ENCODE peak calls at places on chromosomes 13 and 19, in ten cellular contexts. Z is neural progenitor cell, W is osteoblast, X is IMR-90, D is Karpas-422, Y is trophoblast cell, L is HCT116, V is GM23338, Q is PC-3, M is mammary epithelial cell. N is an unnamed sample.

GRCh38 chr19:37594982-37595382 is 306 bp downstream of the ZNF540 start:
- DNase-seq in Q (no peak), M (no peak), Y (peak), D (peak), L (no peak), Z (no peak), X (peak), W (peak), V (no peak), N (peak)

GRCh38 chr19:19599190-19599535 is 19.3 kb downstream of the PBX4 start:
- DNase-seq in W (no peak), Y (no peak), Z (no peak), D (no peak), M (no peak), V (no peak), X (no peak), Q (no peak), L (no peak), N (no peak)

GRCh38 chr13:65600702-65601101 is 1629.4 kb downstream of the PCDH9 start:
- DNase-seq in Q (peak), M (no peak), D (no peak), Z (no peak), Y (no peak), X (peak), W (no peak), L (no peak), V (no peak), N (no peak)

GRCh38 chr13:76014618-76015315 is 378.6 kb downstream of the LMO7 start:
- DNase-seq in L (no peak), M (peak), Y (no peak), X (peak), Q (peak), Z (no peak), V (no peak), D (peak), W (peak), N (no peak)

GRCh38 chr13:109743706-109744453 is 42.5 kb downstream of the IRS2 start:
- DNase-seq in Q (peak), X (peak), V (no peak), M (peak), W (no peak), L (no peak), Y (peak), D (no peak), Z (no peak), N (peak)

GRCh38 chr13:97221046-97221445 is 1.1 kb upstream of the MBNL2 start:
- DNase-seq in D (no peak), Y (no peak), X (no peak), V (no peak), Q (no peak), M (no peak), W (no peak), Z (no peak), L (no peak), N (no peak)

GRCh38 chr19:1748115-1748702 is 5.1 kb upstream of the ONECUT3 start:
- DNase-seq in W (no peak), Z (no peak), Q (no peak), Y (no peak), X (no peak), V (peak), D (no peak), L (no peak), M (no peak), N (peak)

GRCh38 chr19:46453661-46454060 is 17.7 kb downstream of the PNMA8A start:
- DNase-seq in X (no peak), V (no peak), W (peak), Z (no peak), Y (no peak), D (no peak), L (no peak), M (peak), Q (no peak), N (no peak)

GRCh38 chr19:16216744-16217670 is 19.3 kb downstream of the AP1M1 start:
- DNase-seq in Z (no peak), V (no peak), L (no peak), Y (no peak), X (no peak), W (no peak), Q (no peak), M (no peak), D (no peak), N (no peak)

GRCh38 chr13:38990693-38991092 is at the start of gene STOML3:
- DNase-seq in Q (no peak), W (no peak), D (no peak), M (no peak), Y (no peak), X (no peak), L (no peak), V (no peak), Z (peak), N (no peak)

GRCh38 chr19:29573486-29573885 is 32.6 kb upstream of the POP4 start:
- DNase-seq in W (no peak), V (no peak), M (no peak), Y (no peak), Z (no peak), X (no peak), D (no peak), L (no peak), Q (no peak), N (no peak)

GRCh38 chr19:15238639-15239155 is 6.4 kb upstream of the EPHX3 start:
- DNase-seq in X (no peak), D (no peak), Y (peak), L (no peak), Q (no peak), M (no peak), V (peak), Z (no peak), W (peak), N (no peak)

GRCh38 chr13:34959489-34959888 is 17.4 kb downstream of the NBEA start:
- DNase-seq in W (no peak), M (no peak), D (no peak), Z (no peak), X (no peak), Y (no peak), Q (no peak), L (no peak), V (no peak), N (no peak)

GRCh38 chr19:43872547-43873336 is 45.6 kb downstream of the ZNF283 start:
- DNase-seq in X (no peak), Q (peak), V (peak), W (peak), L (peak), Z (no peak), M (peak), Y (peak), D (no peak), N (no peak)

GRCh38 chr13:53200498-53201453 is 172.2 kb downstream of the OLFM4 start:
- DNase-seq in Y (peak), V (peak), Q (no peak), Z (peak), L (no peak), D (no peak), M (no peak), X (peak), W (peak), N (peak)

GRCh38 chr13:29110003-29110402 is 289.9 kb downstream of the MTUS2 start:
- DNase-seq in D (no peak), Z (no peak), L (no peak), Q (no peak), X (no peak), Y (no peak), M (no peak), W (no peak), V (no peak), N (no peak)

GRCh38 chr13:21075303-21076264 is 14.2 kb upstream of the LATS2 start:
- DNase-seq in V (peak), Y (no peak), W (peak), X (no peak), Q (no peak), Z (peak), D (no peak), L (no peak), M (no peak), N (peak)

GRCh38 chr13:21077360-21078353 is 16.3 kb upstream of the LATS2 start:
- DNase-seq in Y (no peak), M (no peak), X (no peak), D (no peak), W (no peak), V (no peak), L (no peak), Q (no peak), Z (no peak), N (no peak)

GRCh38 chr19:33821871-33822270 is 25.2 kb downstream of the KCTD15 start:
- DNase-seq in L (no peak), Y (no peak), D (no peak), M (peak), Z (no peak), Q (peak), W (peak), V (no peak), X (no peak), N (no peak)

GRCh38 chr19:8209111-8209964 is at the start of gene CERS4:
- DNase-seq in Q (peak), X (peak), Y (no peak), D (peak), V (peak), Z (peak), W (peak), L (no peak), M (no peak), N (peak)

GRCh38 chr13:106112191-106112590 is 423.3 kb downstream of the EFNB2 start:
- DNase-seq in Z (no peak), V (no peak), X (no peak), Q (no peak), W (no peak), M (no peak), L (no peak), D (no peak), Y (no peak), N (no peak)

GRCh38 chr13:35979378-35979911 is 151.7 kb downstream of the DCLK1 start:
- DNase-seq in D (no peak), X (peak), Y (peak), Q (peak), V (no peak), L (no peak), Z (no peak), W (peak), M (peak), N (peak)

GRCh38 chr13:59479629-59480028 is 684.1 kb downstream of the DIAPH3 start:
- DNase-seq in M (no peak), X (no peak), D (no peak), Z (no peak), L (no peak), W (no peak), Y (no peak), Q (no peak), V (peak), N (no peak)

GRCh38 chr19:8575467-8575997 is 1.7 kb downstream of the MYO1F start:
- DNase-seq in Y (no peak), D (no peak), M (no peak), W (peak), Z (no peak), V (peak), X (peak), Q (peak), L (no peak), N (no peak)

GRCh38 chr13:76440568-76440967 is 445.6 kb downstream of the KCTD12 start:
- DNase-seq in Z (no peak), W (no peak), M (no peak), L (no peak), D (peak), X (no peak), V (no peak), Y (no peak), Q (no peak), N (no peak)

GRCh38 chr19:1685046-1685445 is 32.6 kb upstream of the TCF3 start:
- DNase-seq in M (no peak), X (no peak), V (no peak), Y (no peak), L (no peak), D (no peak), W (no peak), Z (no peak), Q (no peak), N (no peak)

GRCh38 chr13:96958286-96958891 is 35.9 kb downstream of the OXGR1 start:
- DNase-seq in M (peak), Z (peak), W (no peak), L (no peak), X (peak), Q (peak), Y (peak), V (peak), D (peak), N (peak)

GRCh38 chr13:23674795-23675640 is 104.8 kb downstream of the TNFRSF19 start:
- DNase-seq in L (no peak), Z (no peak), Y (peak), X (peak), D (no peak), W (peak), V (no peak), Q (peak), M (peak), N (peak)

GRCh38 chr19:3366104-3366760 is at the start of gene NFIC:
- DNase-seq in M (peak), Y (peak), Z (peak), L (peak), X (peak), D (no peak), V (peak), W (peak), Q (peak), N (peak)

GRCh38 chr13:110319774-110320509 is 12.9 kb downstream of the COL4A2 start:
- DNase-seq in X (peak), V (no peak), Z (no peak), L (peak), D (no peak), M (peak), W (peak), Y (no peak), Q (peak), N (no peak)

GRCh38 chr19:30207357-30207756 is 164.8 kb upstream of the ZNF536 start:
- DNase-seq in V (no peak), M (no peak), Q (no peak), X (no peak), Y (no peak), L (no peak), W (no peak), D (peak), Z (no peak), N (no peak)

GRCh38 chr13:64075543-64076271 is 2660.1 kb upstream of the PCDH20 start:
- DNase-seq in D (peak), X (no peak), Y (no peak), Z (no peak), V (no peak), Q (no peak), W (peak), L (no peak), M (no peak), N (no peak)

GRCh38 chr13:32228330-32229041 is 86.7 kb downstream of the ZAR1L start:
- DNase-seq in Y (peak), Q (peak), D (no peak), V (peak), W (peak), M (peak), L (peak), Z (no peak), X (peak), N (no peak)

GRCh38 chr13:37934339-37935191 is 65.0 kb upstream of the TRPC4 start:
- DNase-seq in X (no peak), Y (no peak), Q (no peak), Z (peak), D (no peak), L (no peak), W (no peak), V (peak), M (no peak), N (no peak)
- H3K4me3 ChIP-seq in X (no peak), Y (no peak), Q (no peak), Z (no peak), D (no peak), L (no peak), W (no peak), V (peak), M (no peak), N (no peak)

DNA sequence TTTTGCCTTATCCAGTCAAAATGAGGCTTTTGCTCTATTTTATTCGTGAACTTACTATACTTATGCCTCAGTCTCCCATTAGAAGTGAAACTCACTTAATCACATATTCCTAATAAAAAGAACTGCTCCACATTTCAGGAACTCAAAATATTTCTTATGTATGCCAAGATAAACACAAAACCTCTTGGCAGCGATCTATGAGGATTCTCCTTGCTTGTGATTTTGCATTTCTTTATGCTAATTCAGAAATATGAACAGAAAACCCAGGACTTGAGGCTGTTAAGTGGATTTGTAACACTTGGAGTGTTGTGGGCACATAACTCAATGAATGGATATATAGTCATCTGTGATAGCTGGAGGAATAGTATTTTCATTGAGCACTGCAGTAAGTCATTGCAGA is 5.5 kb upstream of the KATNAL1 start:
- DNase-seq in X (peak), M (no peak), Q (no peak), L (no peak), Y (no peak), D (no peak), Z (no peak), V (no peak), W (peak), N (no peak)
- H3K4me2 ChIP-seq in X (no peak), M (peak), Q (no peak), L (no peak), Y (no peak), D (peak), Z (no peak), V (no peak), W (no peak), N (no peak)

GRCh38 chr19:50638576-50638975 is 1.1 kb downstream of the SYT3 start:
- DNase-seq in Z (no peak), M (no peak), X (no peak), W (peak), L (no peak), Y (no peak), Q (no peak), D (no peak), V (no peak), N (no peak)

GRCh38 chr19:50639121-50640112 is at the start of gene SYT3:
- DNase-seq in M (no peak), D (no peak), L (no peak), V (peak), Z (peak), Q (peak), X (peak), W (peak), Y (no peak), N (peak)

GRCh38 chr19:50633359-50633758 is 6.3 kb downstream of the SYT3 start:
- DNase-seq in M (no peak), W (no peak), D (no peak), Q (no peak), Y (no peak), Z (no peak), L (no peak), X (no peak), V (no peak), N (no peak)

GRCh38 chr19:50633973-50634372 is 5.7 kb downstream of the SYT3 start:
- DNase-seq in X (no peak), V (no peak), Q (no peak), D (no peak), M (no peak), Y (no peak), W (no peak), Z (no peak), L (no peak), N (no peak)

DNA sequence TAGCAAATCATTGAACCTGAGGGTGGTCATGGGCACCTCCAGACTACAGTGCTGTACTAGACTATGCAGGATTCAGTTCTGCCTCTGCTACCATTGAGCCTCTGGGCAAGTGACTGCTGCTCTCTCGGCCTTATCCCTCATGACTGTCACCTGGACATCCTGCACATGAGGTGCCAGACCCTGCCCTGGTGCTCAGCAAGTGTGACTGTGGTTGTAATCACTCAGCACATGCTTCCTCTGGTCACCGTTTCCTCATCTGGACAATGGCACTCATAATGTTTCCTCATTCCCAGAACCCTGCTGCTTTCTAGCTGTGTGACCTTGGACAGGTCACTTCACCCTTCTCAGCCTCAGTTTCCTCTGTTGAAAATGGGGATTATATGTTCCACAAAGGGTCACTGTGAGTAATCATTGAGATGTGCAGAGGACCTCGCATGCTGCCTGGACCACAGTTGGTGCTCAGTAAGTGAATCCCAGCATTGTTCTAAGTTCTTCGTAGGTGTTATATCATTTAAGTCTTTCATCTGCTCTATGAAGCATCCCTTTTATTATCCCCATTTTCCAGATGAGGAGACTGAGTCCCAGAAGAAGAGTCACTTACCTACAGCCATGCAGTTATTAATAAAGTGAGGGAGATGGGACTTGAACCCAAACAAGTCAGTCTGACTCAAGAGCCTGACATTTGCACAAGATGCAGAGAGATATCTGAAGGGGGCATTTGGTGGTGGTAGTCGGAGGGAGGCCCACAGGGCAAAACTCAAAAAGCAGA is 3.2 kb downstream of the SYT3 start:
- DNase-seq in W (peak), X (no peak), D (no peak), Z (no peak), M (no peak), L (no peak), Q (no peak), V (no peak), Y (no peak), N (no peak)
- H2AFZ ChIP-seq in W (no peak), X (no peak), D (no peak), Z (no peak), M (no peak), L (no peak), Q (no peak), V (no peak), Y (no peak), N (no peak)

DNA sequence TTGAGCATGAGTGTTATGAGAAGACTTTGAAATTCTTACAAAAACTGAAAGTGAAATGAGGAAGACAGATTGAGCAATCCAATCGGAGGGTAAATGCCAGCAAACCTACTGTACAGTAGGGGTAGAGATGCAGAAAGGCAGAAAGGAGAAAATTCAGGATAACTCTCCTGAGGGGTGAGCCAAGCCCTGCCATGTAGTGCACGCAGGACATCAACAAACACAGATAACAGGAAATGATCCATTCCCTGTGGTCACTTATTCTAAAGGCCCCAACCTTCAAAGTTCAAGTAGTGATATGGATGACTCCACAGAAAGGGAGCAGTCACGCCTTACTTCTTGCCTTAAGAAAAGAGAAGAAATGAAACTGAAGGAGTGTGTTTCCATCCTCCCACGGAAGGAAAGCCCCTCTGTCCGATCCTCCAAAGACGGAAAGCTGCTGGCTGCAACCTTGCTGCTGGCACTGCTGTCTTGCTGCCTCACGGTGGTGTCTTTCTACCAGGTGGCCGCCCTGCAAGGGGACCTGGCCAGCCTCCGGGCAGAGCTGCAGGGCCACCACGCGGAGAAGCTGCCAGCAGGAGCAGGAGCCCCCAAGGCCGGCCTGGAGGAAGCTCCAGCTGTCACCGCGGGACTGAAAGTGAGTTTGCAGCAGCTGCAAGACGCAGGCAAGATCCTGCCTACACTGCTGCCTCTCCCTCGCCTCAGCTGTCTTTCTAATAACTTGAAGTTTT is at the start of gene TNFSF13B:
- DNase-seq in Y (peak), X (peak), Z (peak), L (no peak), Q (no peak), M (peak), D (peak), V (peak), W (peak), N (peak)
- H3K4me3 ChIP-seq in Y (no peak), X (peak), Z (no peak), L (no peak), Q (no peak), M (peak), D (peak), V (no peak), W (peak), N (no peak)

DNA sequence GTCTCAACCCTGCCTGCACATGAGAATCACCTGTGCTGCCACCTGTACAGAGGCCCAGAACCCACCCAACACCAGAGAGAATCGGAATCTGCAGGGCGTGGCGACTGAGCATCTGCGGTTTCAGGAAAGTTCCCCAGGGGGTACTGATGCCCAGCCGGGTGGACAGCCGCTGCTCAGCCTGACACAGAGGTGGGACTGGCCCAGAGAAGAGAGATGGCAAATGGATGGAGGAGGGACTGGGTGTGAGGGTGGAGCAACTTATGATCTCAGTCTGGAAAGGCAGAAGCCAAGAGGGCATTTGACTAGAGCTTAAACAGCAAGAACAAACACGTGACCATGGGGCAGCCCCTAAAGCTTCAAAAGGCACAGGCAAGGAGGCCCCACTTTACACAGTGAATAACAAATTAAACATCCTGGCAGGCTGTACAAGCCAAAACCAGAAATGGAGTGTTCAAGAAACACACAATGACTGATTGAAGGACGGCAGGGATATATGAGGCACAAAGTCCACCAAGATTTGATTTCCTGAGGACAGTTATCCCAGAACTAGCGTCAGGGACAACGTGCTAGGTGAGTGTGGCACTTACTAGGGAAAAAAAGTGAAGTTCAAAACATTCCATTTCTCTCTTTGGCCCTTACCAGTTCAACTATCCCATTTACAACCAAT is 3.1 kb downstream of the RANBP3 start:
- DNase-seq in M (no peak), Q (peak), Z (no peak), W (peak), V (no peak), D (no peak), L (no peak), Y (no peak), X (peak), N (peak)
- H3K4me2 ChIP-seq in M (no peak), Q (peak), Z (no peak), W (no peak), V (no peak), D (peak), L (no peak), Y (no peak), X (no peak), N (peak)